ENCODE peak calls at places on chromosome 5, in eight cellular contexts. A, R, I, F, Z, T, K and H are unnamed samples.

GRCh38 chr5:81021951-81022687 is 62.0 kb downstream of the RASGRF2 start:
- DNase-seq in A (no peak), R (no peak), I (no peak), F (no peak), Z (no peak), T (no peak), K (no peak), H (no peak)

GRCh38 chr5:55226934-55227737 is at the start of gene MCIDAS:
- DNase-seq in A (peak), R (no peak), I (peak), F (no peak), Z (no peak), T (peak), K (peak), H (no peak)

GRCh38 chr5:95881833-95882232 is 59.3 kb upstream of the GLRX start:
- DNase-seq in A (no peak), R (no peak), I (no peak), F (no peak), Z (no peak), T (no peak), K (no peak), H (no peak)

GRCh38 chr5:82684153-82684552 is 393.0 kb downstream of the TMEM167A start:
- DNase-seq in A (no peak), R (no peak), I (no peak), F (no peak), Z (no peak), T (no peak), K (no peak), H (no peak)

GRCh38 chr5:73295447-73295846 is 122.5 kb downstream of the TMEM174 start:
- DNase-seq in A (peak), R (no peak), I (no peak), F (no peak), Z (no peak), T (no peak), K (no peak), H (no peak)

GRCh38 chr5:171308453-171309275 is at the start of gene TLX3:
- DNase-seq in A (no peak), R (no peak), I (no peak), F (no peak), Z (no peak), T (no peak), K (no peak), H (no peak)

GRCh38 chr5:68251386-68251785 is 35.8 kb downstream of the PIK3R1 start:
- DNase-seq in A (no peak), R (no peak), I (peak), F (no peak), Z (peak), T (peak), K (peak), H (no peak)

GRCh38 chr5:157345067-157345466 is 79.1 kb downstream of the CYFIP2 start:
- DNase-seq in A (no peak), R (no peak), I (no peak), F (no peak), Z (no peak), T (no peak), K (no peak), H (no peak)

GRCh38 chr5:110726249-110727024 is at the start of gene TMEM232:
- DNase-seq in A (peak), R (peak), I (peak), F (peak), Z (peak), T (peak), K (peak), H (peak)

GRCh38 chr5:127290019-127290945 is at the start of gene MEGF10:
- DNase-seq in A (no peak), R (peak), I (no peak), F (no peak), Z (peak), T (no peak), K (no peak), H (no peak)

GRCh38 chr5:30676223-30676840 is 517.2 kb upstream of the CDH6 start:
- DNase-seq in A (no peak), R (no peak), I (no peak), F (no peak), Z (peak), T (no peak), K (no peak), H (no peak)